ENCODE peak calls at places on chromosomes 5 and 9, in ten cellular contexts. B is GM13976, Y is fibroblast of the aortic adventitia, F is Calu3, V is A549, W is activated B cell treated with CpG ODN at 0.5 μM for 24 hours, L is GM10248, X is progenitor cell of endocrine pancreas, A is fibroblast of mammary gland, G is GM12864. E is an unnamed sample.

GRCh38 chr5:153372433-153373167 is 117.9 kb upstream of the GRIA1 start:
- DNase-seq in B (no peak), Y (no peak), F (no peak), V (no peak), W (no peak), L (no peak), X (no peak), A (no peak), G (no peak), E (no peak)

GRCh38 chr9:13816837-13817236 is 497.1 kb downstream of the NFIB start:
- DNase-seq in B (no peak), Y (no peak), F (no peak), V (no peak), W (no peak), L (no peak), X (no peak), A (no peak), G (no peak), E (no peak)

GRCh38 chr5:57621624-57622023 is 139.0 kb upstream of the ACTBL2 start:
- DNase-seq in B (no peak), Y (no peak), F (no peak), V (no peak), W (no peak), L (no peak), X (no peak), A (no peak), G (no peak), E (no peak)

GRCh38 chr5:53422539-53422938 is 57.9 kb upstream of the FST start:
- DNase-seq in B (no peak), Y (peak; percentile 82), F (no peak), V (no peak), W (no peak), L (no peak), X (no peak), A (peak; percentile 96), G (no peak), E (no peak)

GRCh38 chr9:6109571-6109970 is 94.1 kb upstream of the RANBP6 start:
- DNase-seq in B (no peak), Y (peak; percentile 17), F (no peak), V (no peak), W (no peak), L (no peak), X (no peak), A (peak; percentile 36), G (no peak), E (no peak)

GRCh38 chr5:172641359-172642045 is 439 bp downstream of the NEURL1B start:
- DNase-seq in B (no peak), Y (no peak), F (no peak), V (peak; percentile 23), W (no peak), L (no peak), X (no peak), A (no peak), G (no peak), E (no peak)

GRCh38 chr5:65480306-65480865 is 1.3 kb downstream of the ADAMTS6 start:
- DNase-seq in B (no peak), Y (peak; percentile 93), F (peak; percentile 21), V (peak; percentile 30), W (no peak), L (peak; percentile 9), X (no peak), A (peak; percentile 93), G (no peak), E (no peak)

GRCh38 chr5:27472000-27472763 is 433.8 kb upstream of the CDH9 start:
- DNase-seq in B (peak; percentile 12), Y (peak; percentile 40), F (peak; percentile 2), V (peak; percentile 96), W (no peak), L (peak; percentile 17), X (peak; percentile 61), A (peak; percentile 58), G (peak; percentile 38), E (no peak)

GRCh38 chr9:15485836-15486678 is 24.7 kb downstream of the PSIP1 start:
- DNase-seq in B (no peak), Y (peak; percentile 45), F (no peak), V (peak; percentile 21), W (no peak), L (no peak), X (no peak), A (peak; percentile 35), G (no peak), E (no peak)

GRCh38 chr5:153623906-153624765 is 133.7 kb downstream of the GRIA1 start:
- DNase-seq in B (no peak), Y (peak; percentile 33), F (no peak), V (no peak), W (no peak), L (no peak), X (no peak), A (peak; percentile 67), G (no peak), E (no peak)

GRCh38 chr5:143707797-143708196 is 104.2 kb upstream of the HMHB1 start:
- DNase-seq in B (no peak), Y (peak; percentile 69), F (no peak), V (no peak), W (no peak), L (no peak), X (no peak), A (peak; percentile 59), G (no peak), E (no peak)

GRCh38 chr9:2872307-2872940 is 28.5 kb upstream of the PUM3 start:
- DNase-seq in B (no peak), Y (peak; percentile 48), F (peak; percentile 2), V (peak; percentile 45), W (no peak), L (no peak), X (no peak), A (peak; percentile 45), G (no peak), E (no peak)

GRCh38 chr5:173452098-173452497 is 123.9 kb upstream of the STC2 start:
- DNase-seq in B (no peak), Y (no peak), F (peak; percentile 78), V (peak; percentile 50), W (no peak), L (no peak), X (no peak), A (peak; percentile 54), G (no peak), E (peak; percentile 80)

GRCh38 chr5:172179032-172179989 is 8.7 kb downstream of the STK10 start:
- DNase-seq in B (peak; percentile 74), Y (peak; percentile 41), F (no peak), V (no peak), W (no peak), L (peak; percentile 61), X (no peak), A (peak; percentile 30), G (no peak), E (peak; percentile 66)

GRCh38 chr9:27600254-27600653 is 27.0 kb upstream of the C9orf72 start:
- DNase-seq in B (no peak), Y (no peak), F (no peak), V (no peak), W (no peak), L (no peak), X (no peak), A (no peak), G (no peak), E (peak; percentile 56)

GRCh38 chr9:72905514-72906480 is 47.1 kb downstream of the ALDH1A1 start:
- DNase-seq in B (no peak), Y (no peak), F (no peak), V (no peak), W (no peak), L (no peak), X (no peak), A (no peak), G (no peak), E (no peak)

GRCh38 chr5:79011219-79011836 is 26.2 kb upstream of the ARSB start:
- DNase-seq in B (no peak), Y (peak; percentile 86), F (no peak), V (peak; percentile 3), W (no peak), L (no peak), X (no peak), A (peak; percentile 74), G (no peak), E (no peak)

GRCh38 chr5:73528248-73528647 is 30.0 kb downstream of the BTF3 start:
- DNase-seq in B (no peak), Y (no peak), F (no peak), V (no peak), W (no peak), L (no peak), X (no peak), A (no peak), G (no peak), E (no peak)

GRCh38 chr5:1882337-1883119 is at the start of gene IRX4:
- DNase-seq in B (no peak), Y (peak; percentile 10), F (no peak), V (peak; percentile 43), W (no peak), L (no peak), X (no peak), A (peak; percentile 32), G (no peak), E (no peak)
- TF ChIP-seq CTCF in B (no peak), Y (no peak), F (no peak), V (no peak), W (no peak), L (no peak), X (no peak), A (no peak), G (no peak), E (no peak)

DNA sequence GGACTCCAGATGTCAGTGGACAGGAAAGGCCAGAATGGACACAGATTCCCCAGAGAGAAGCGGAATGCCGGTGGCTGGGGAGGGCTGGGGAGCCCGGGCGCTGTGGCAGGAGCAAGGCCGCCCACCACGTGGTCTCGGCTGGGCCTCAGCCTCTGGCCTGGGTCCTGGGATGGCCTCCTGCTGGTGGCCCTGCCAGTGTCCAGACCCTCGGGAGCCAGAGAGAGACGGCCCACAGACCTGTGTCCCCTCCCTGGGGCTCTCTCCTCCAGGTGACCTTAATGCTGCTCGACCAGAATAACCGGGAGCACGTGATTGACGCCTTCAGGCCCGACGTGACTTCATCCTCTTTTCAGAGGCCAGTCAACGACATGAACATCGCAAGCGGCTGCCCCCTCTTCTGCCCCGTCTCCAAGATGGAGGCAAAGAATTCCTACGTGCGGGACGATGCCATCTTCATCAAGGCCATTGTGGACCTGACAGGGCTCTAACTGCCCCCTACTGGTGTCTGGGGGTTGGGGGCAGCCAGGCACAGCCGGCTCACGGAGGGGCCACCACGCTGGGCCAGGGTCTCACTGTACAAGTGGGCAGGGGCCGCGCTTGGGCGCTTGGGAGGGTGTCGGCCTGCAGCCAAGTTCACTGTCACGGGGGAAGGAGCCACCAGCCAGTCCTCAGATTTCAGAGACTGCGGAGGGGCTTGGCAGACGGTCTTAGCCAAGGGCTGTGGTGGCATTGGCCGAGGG is 19.0 kb downstream of the FBXW5 start:
- DNase-seq in B (no peak), Y (no peak), F (no peak), V (no peak), W (no peak), L (no peak), X (no peak), A (no peak), G (no peak), E (no peak)
- TF ChIP-seq CTCF in B (peak; percentile 9), Y (no peak), F (no peak), V (no peak), W (no peak), L (peak; percentile 2), X (no peak), A (no peak), G (no peak), E (no peak)

GRCh38 chr5:55402199-55402598 is 94.4 kb downstream of the MTREX start:
- DNase-seq in B (no peak), Y (no peak), F (peak; percentile 21), V (peak; percentile 11), W (no peak), L (no peak), X (no peak), A (no peak), G (no peak), E (no peak)
- TF ChIP-seq CTCF in B (no peak), Y (peak; percentile 31), F (no peak), V (no peak), W (no peak), L (no peak), X (peak; percentile 43), A (peak; percentile 15), G (peak; percentile 36), E (no peak)

GRCh38 chr5:150000261-150000989 is at the start of the genes HMGXB3 and TIGD6:
- DNase-seq in B (peak; percentile 95), Y (peak; percentile 94), F (peak; percentile 97), V (peak; percentile 95), W (peak; percentile 87), L (peak; percentile 95), X (peak; percentile 85), A (peak; percentile 91), G (peak; percentile 93), E (peak; percentile 90)
- TF ChIP-seq CTCF in B (no peak), Y (no peak), F (no peak), V (no peak), W (no peak), L (no peak), X (no peak), A (no peak), G (no peak), E (no peak)

E was measured in CD14-positive monocyte.